ENCODE peak calls at places on chromosomes 16 and 17, in five cellular contexts. T is right atrium auricular region; Z is CD8-positive, alpha-beta T cell; I is hepatocyte; X is dorsolateral prefrontal cortex. L is an unnamed sample.

GRCh38 chr17:41332239-41332638 is 16.7 kb upstream of the KRTAP17-1 start:
- DNase-seq in X (no peak), I (no peak), Z (no peak), T (no peak), L (no peak)

GRCh38 chr17:11326492-11326891 is 85.5 kb downstream of the SHISA6 start:
- DNase-seq in I (no peak), Z (no peak), T (no peak), X (no peak), L (no peak)

GRCh38 chr16:69888005-69888560 is 63.1 kb upstream of the CLEC18A start:
- DNase-seq in Z (no peak), X (no peak), I (no peak), T (no peak), L (no peak)

GRCh38 chr16:2842340-2843000 is 12.4 kb downstream of the ZG16B start:
- DNase-seq in T (no peak), Z (peak; percentile 36), I (no peak), X (no peak), L (no peak)

GRCh38 chr16:69286941-69287713 is 24.0 kb upstream of the VPS4A start:
- DNase-seq in X (no peak), Z (no peak), T (peak; percentile 84), I (peak; percentile 79), L (peak; percentile 20)

GRCh38 chr16:53055603-53056527 is 1.1 kb downstream of the CHD9 start:
- DNase-seq in Z (no peak), T (peak; percentile 67), X (no peak), I (peak; percentile 66), L (peak; percentile 38)

GRCh38 chr16:87824991-87825841 is 44.1 kb downstream of the SLC7A5 start:
- DNase-seq in T (no peak), X (no peak), I (no peak), Z (no peak), L (no peak)

GRCh38 chr17:38550661-38551060 is 55.1 kb downstream of the SRCIN1 start:
- DNase-seq in X (peak; percentile 46), I (no peak), T (peak; percentile 61), Z (no peak), L (peak; percentile 70)

GRCh38 chr16:49575352-49576172 is 202.0 kb downstream of the C16orf78 start:
- DNase-seq in X (no peak), I (peak; percentile 19), T (no peak), Z (no peak), L (no peak)

GRCh38 chr17:44884941-44885340 is 14.3 kb downstream of the EFTUD2 start:
- DNase-seq in I (no peak), T (no peak), X (no peak), Z (no peak), L (no peak)

GRCh38 chr17:14774774-14775173 is 473.9 kb downstream of the HS3ST3B1 start:
- DNase-seq in I (no peak), T (no peak), Z (no peak), X (no peak), L (no peak)

GRCh38 chr17:32342603-32343325 is 791 bp upstream of the C17orf75 start:
- DNase-seq in X (no peak), T (no peak), I (no peak), Z (no peak), L (no peak)

GRCh38 chr16:68790130-68790761 is 53.1 kb upstream of the TANGO6 start:
- DNase-seq in X (no peak), Z (no peak), T (no peak), I (peak; percentile 57), L (peak; percentile 79)

GRCh38 chr17:78981010-78981888 is 1.5 kb upstream of the LGALS3BP start:
- DNase-seq in Z (no peak), T (no peak), I (no peak), X (no peak), L (no peak)

GRCh38 chr16:56525154-56525720 is 5.4 kb upstream of the BBS2 start:
- DNase-seq in I (no peak), T (no peak), Z (no peak), X (no peak), L (no peak)

GRCh38 chr17:18042969-18043368 is 3.8 kb downstream of the GID4 start:
- DNase-seq in Z (no peak), T (no peak), I (no peak), X (no peak), L (no peak)

GRCh38 chr17:27218719-27219488 is 75.0 kb upstream of the WSB1 start:
- DNase-seq in T (no peak), X (no peak), Z (no peak), I (no peak), L (no peak)

GRCh38 chr17:37218849-37219248 is 156.9 kb upstream of the C17orf78 start:
- DNase-seq in I (no peak), Z (no peak), X (no peak), T (no peak), L (no peak)
- H3K27ac ChIP-seq in I (no peak overlapping the region), Z (no peak overlapping the region), X (no peak overlapping the region), T (no peak overlapping the region), L (no peak overlapping the region)

DNA sequence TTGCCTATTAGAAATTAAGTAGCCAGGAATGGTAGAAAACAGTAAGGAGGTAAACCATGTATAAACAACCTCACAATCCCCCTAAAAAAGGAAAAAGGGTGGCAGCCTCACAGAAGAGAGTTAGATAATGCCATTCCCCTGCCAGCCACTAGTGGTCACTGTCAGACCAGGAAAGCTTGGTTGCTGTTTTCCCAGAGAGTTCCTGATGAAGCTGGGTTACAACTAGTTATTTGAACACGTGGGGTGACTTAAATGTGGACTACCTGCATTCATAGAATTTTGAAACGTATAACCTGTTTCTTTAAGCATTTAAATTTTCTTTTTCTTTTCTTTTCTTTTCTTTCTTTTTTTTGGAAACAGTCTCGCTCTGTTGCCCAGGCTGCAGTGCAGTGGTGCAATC is 5.8 kb downstream of the GPRC5C start:
- DNase-seq in T (no peak), I (no peak), Z (no peak), X (no peak), L (no peak)
- TF ChIP-seq CTCF in T (no peak), I (peak; percentile 48), Z (peak; percentile 67), X (peak; percentile 50), L (peak; percentile 63)

GRCh38 chr17:49633762-49634486 is 44.0 kb downstream of the SPOP start:
- DNase-seq in X (no peak), T (no peak), I (no peak), Z (no peak), L (no peak)

GRCh38 chr17:49633250-49633649 is 44.6 kb downstream of the SPOP start:
- DNase-seq in I (no peak), T (no peak), Z (no peak), X (no peak), L (no peak)

GRCh38 chr17:49637050-49637449 is 40.8 kb downstream of the SPOP start:
- DNase-seq in X (no peak), I (no peak), T (no peak), Z (no peak), L (no peak)

GRCh38 chr17:49634487-49634865 is 43.4 kb downstream of the SPOP start:
- DNase-seq in T (no peak), Z (no peak), X (no peak), I (no peak), L (no peak)

DNA sequence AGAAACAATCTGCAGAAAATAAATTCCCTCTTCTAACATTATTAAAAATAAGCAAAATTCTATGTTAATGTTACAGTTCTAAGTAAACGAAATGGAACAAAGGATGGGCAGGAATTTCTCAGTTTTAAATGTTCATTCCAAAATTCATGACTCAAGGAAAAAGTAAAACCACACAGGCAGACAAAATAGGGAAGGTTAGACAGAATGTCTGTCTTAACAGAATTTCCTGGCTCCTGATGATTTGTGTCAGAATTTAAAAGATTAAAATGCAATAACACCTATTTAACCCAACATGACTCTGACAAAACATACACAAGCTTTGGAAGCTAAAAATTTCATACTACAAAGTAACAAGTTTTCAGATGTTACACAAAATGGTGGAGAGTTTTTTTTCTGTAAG is 42.8 kb downstream of the SPOP start:
- DNase-seq in I (no peak), Z (no peak), X (no peak), T (no peak), L (no peak)
- H3K27ac ChIP-seq in I (no peak overlapping the region), Z (no peak overlapping the region), X (no peak overlapping the region), T (peak overlapping the region; percentile 64), L (no peak overlapping the region)

GRCh38 chr17:62720126-62720850 is 87.8 kb downstream of the MARCHF10 start:
- DNase-seq in Z (no peak), X (no peak), I (no peak), T (no peak), L (no peak)
- TF ChIP-seq CTCF in Z (no peak), X (no peak), I (peak; percentile 7), T (no peak), L (no peak)

GRCh38 chr16:83513006-83513755 is 294.6 kb upstream of the HSBP1 start:
- DNase-seq in I (no peak), Z (no peak), T (no peak), X (no peak), L (peak; percentile 55)
- H3K27ac ChIP-seq in I (no peak overlapping the region), Z (no peak overlapping the region), T (no peak overlapping the region), X (no peak overlapping the region), L (no peak overlapping the region)